ENCODE peak calls at places on chromosome 14, in six cellular contexts. One of them, this sample, is unnamed.

GRCh38 chr14:55092326-55092725 is 36.7 kb upstream of the LGALS3 start:
- DNase-seq in iris pigment epithelial cell: no peak
- DNase-seq in ELF-1: no peak
- DNase-seq in GM12864: no peak
- DNase-seq in brain microvascular endothelial cell: no peak
- DNase-seq in lower leg skin: peak; percentile 65
- DNase-seq in this sample: no peak

GRCh38 chr14:55138091-55138490 is 9.0 kb downstream of the LGALS3 start:
- DNase-seq in iris pigment epithelial cell: no peak
- DNase-seq in ELF-1: peak; percentile 34
- DNase-seq in GM12864: no peak
- DNase-seq in brain microvascular endothelial cell: no peak
- DNase-seq in lower leg skin: peak; percentile 83
- DNase-seq in this sample: no peak

GRCh38 chr14:24416932-24417619 is 12.4 kb downstream of the CBLN3 start:
- DNase-seq in iris pigment epithelial cell: no peak
- DNase-seq in ELF-1: no peak
- DNase-seq in GM12864: no peak
- DNase-seq in brain microvascular endothelial cell: no peak
- DNase-seq in lower leg skin: peak; percentile 69
- DNase-seq in this sample: no peak

GRCh38 chr14:35826952-35827416 is 846 bp downstream of the BRMS1L start:
- DNase-seq in iris pigment epithelial cell: no peak
- DNase-seq in ELF-1: no peak
- DNase-seq in GM12864: no peak
- DNase-seq in brain microvascular endothelial cell: no peak
- DNase-seq in lower leg skin: no peak
- DNase-seq in this sample: no peak

GRCh38 chr14:24232645-24233537 is at the start of gene GMPR2:
- DNase-seq in iris pigment epithelial cell: no peak
- DNase-seq in ELF-1: no peak
- DNase-seq in GM12864: no peak
- DNase-seq in brain microvascular endothelial cell: no peak
- DNase-seq in lower leg skin: no peak
- DNase-seq in this sample: no peak

GRCh38 chr14:66244834-66245233 is 241.3 kb upstream of the CCDC196 start:
- DNase-seq in iris pigment epithelial cell: no peak
- DNase-seq in ELF-1: no peak
- DNase-seq in GM12864: no peak
- DNase-seq in brain microvascular endothelial cell: no peak
- DNase-seq in lower leg skin: no peak
- DNase-seq in this sample: no peak

GRCh38 chr14:55077155-55077554 is 25.7 kb downstream of the MAPK1IP1L start:
- DNase-seq in iris pigment epithelial cell: peak; percentile 59
- DNase-seq in ELF-1: no peak
- DNase-seq in GM12864: no peak
- DNase-seq in brain microvascular endothelial cell: peak; percentile 43
- DNase-seq in lower leg skin: no peak
- DNase-seq in this sample: no peak

GRCh38 chr14:72883963-72884362 is 9.9 kb downstream of the DPF3 start:
- DNase-seq in iris pigment epithelial cell: peak; percentile 57
- DNase-seq in ELF-1: no peak
- DNase-seq in GM12864: peak; percentile 24
- DNase-seq in brain microvascular endothelial cell: peak; percentile 78
- DNase-seq in lower leg skin: peak; percentile 39
- DNase-seq in this sample: no peak

GRCh38 chr14:99755068-99755405 is 38.2 kb upstream of the EML1 start:
- DNase-seq in iris pigment epithelial cell: no peak
- DNase-seq in ELF-1: no peak
- DNase-seq in GM12864: no peak
- DNase-seq in brain microvascular endothelial cell: no peak
- DNase-seq in lower leg skin: no peak
- DNase-seq in this sample: no peak

GRCh38 chr14:24710403-24711063 is 76.5 kb upstream of the GZMB start:
- DNase-seq in iris pigment epithelial cell: peak; percentile 60
- DNase-seq in ELF-1: peak; percentile 70
- DNase-seq in GM12864: no peak
- DNase-seq in brain microvascular endothelial cell: peak; percentile 47
- DNase-seq in lower leg skin: peak; percentile 91
- DNase-seq in this sample: peak; percentile 90

GRCh38 chr14:103386632-103387329 is 1.6 kb downstream of the MARK3 start:
- DNase-seq in iris pigment epithelial cell: no peak
- DNase-seq in ELF-1: no peak
- DNase-seq in GM12864: no peak
- DNase-seq in brain microvascular endothelial cell: no peak
- DNase-seq in lower leg skin: no peak
- DNase-seq in this sample: no peak

GRCh38 chr14:30034049-30034635 is 106.5 kb upstream of the PRKD1 start:
- DNase-seq in iris pigment epithelial cell: peak; percentile 16
- DNase-seq in ELF-1: no peak
- DNase-seq in GM12864: no peak
- DNase-seq in brain microvascular endothelial cell: no peak
- DNase-seq in lower leg skin: no peak
- DNase-seq in this sample: no peak

GRCh38 chr14:69101331-69101826 is 51.5 kb downstream of the DCAF5 start:
- DNase-seq in iris pigment epithelial cell: peak; percentile 93
- DNase-seq in ELF-1: no peak
- DNase-seq in GM12864: no peak
- DNase-seq in brain microvascular endothelial cell: peak; percentile 79
- DNase-seq in lower leg skin: no peak
- DNase-seq in this sample: no peak

GRCh38 chr14:58428011-58428807 is 690 bp downstream of the KIAA0586 start:
- DNase-seq in iris pigment epithelial cell: peak; percentile 68
- DNase-seq in ELF-1: peak; percentile 29
- DNase-seq in GM12864: peak; percentile 7
- DNase-seq in brain microvascular endothelial cell: peak; percentile 45
- DNase-seq in lower leg skin: no peak
- DNase-seq in this sample: no peak

GRCh38 chr14:28773917-28774691 is 7.5 kb downstream of the FOXG1 start:
- DNase-seq in iris pigment epithelial cell: peak; percentile 69
- DNase-seq in ELF-1: peak; percentile 84
- DNase-seq in GM12864: no peak
- DNase-seq in brain microvascular endothelial cell: no peak
- DNase-seq in lower leg skin: no peak
- DNase-seq in this sample: no peak

GRCh38 chr14:38505221-38506095 is 249.6 kb upstream of the CLEC14A start:
- DNase-seq in iris pigment epithelial cell: peak; percentile 10
- DNase-seq in ELF-1: no peak
- DNase-seq in GM12864: no peak
- DNase-seq in brain microvascular endothelial cell: no peak
- DNase-seq in lower leg skin: no peak
- DNase-seq in this sample: no peak

GRCh38 chr14:22433059-22433458 is 156.0 kb downstream of the DAD1 start:
- DNase-seq in iris pigment epithelial cell: no peak
- DNase-seq in ELF-1: no peak
- DNase-seq in GM12864: no peak
- DNase-seq in brain microvascular endothelial cell: no peak
- DNase-seq in lower leg skin: no peak
- DNase-seq in this sample: no peak

GRCh38 chr14:104392396-104393198 is 187.0 kb upstream of the C14orf180 start:
- DNase-seq in iris pigment epithelial cell: no peak
- DNase-seq in ELF-1: no peak
- DNase-seq in GM12864: no peak
- DNase-seq in brain microvascular endothelial cell: no peak
- DNase-seq in lower leg skin: peak; percentile 77
- DNase-seq in this sample: no peak

This sample was measured in esophagus muscularis mucosa.